ENCODE peak calls at places on chromosomes 13 and 19, in six cellular contexts. X is body of pancreas, S is neural crest cell, C is GM12864, I is lower leg skin, R is omental fat pad. M is an unnamed sample.

GRCh38 chr19:32876236-32876918 is 6.8 kb upstream of the SLC7A9 start:
- DNase-seq in X (no peak), S (no peak), R (no peak), I (peak; percentile 69), C (no peak), M (no peak)

GRCh38 chr19:36577271-36577996 is 4.3 kb upstream of the ZNF529 start:
- DNase-seq in X (no peak), S (no peak), R (no peak), C (no peak), I (no peak), M (no peak)

GRCh38 chr13:110475117-110475516 is 86.4 kb downstream of the RAB20 start:
- DNase-seq in I (no peak), S (no peak), R (no peak), X (no peak), C (no peak), M (no peak)

GRCh38 chr13:76385606-76386005 is 500.6 kb downstream of the KCTD12 start:
- DNase-seq in I (no peak), S (no peak), X (no peak), C (no peak), R (no peak), M (no peak)

GRCh38 chr19:768424-768823 is 17.5 kb downstream of the MISP start:
- DNase-seq in X (no peak), C (no peak), S (no peak), R (no peak), I (no peak), M (no peak)

GRCh38 chr13:39481493-39481892 is 121.5 kb downstream of the LHFPL6 start:
- DNase-seq in X (no peak), C (no peak), I (no peak), R (no peak), S (no peak), M (no peak)

GRCh38 chr19:41206926-41207750 is 11.9 kb upstream of the AXL start:
- DNase-seq in I (peak; percentile 97), X (peak; percentile 22), R (no peak), C (no peak), S (no peak), M (no peak)

GRCh38 chr19:41192574-41193419 is at the start of gene CYP2S1:
- DNase-seq in R (no peak), S (no peak), I (no peak), C (no peak), X (no peak), M (peak; percentile 27)

GRCh38 chr19:2640563-2641331 is 61.7 kb downstream of the GNG7 start:
- DNase-seq in R (no peak), X (no peak), I (no peak), C (no peak), S (no peak), M (no peak)

GRCh38 chr19:46609511-46610412 is 8.6 kb downstream of the CALM3 start:
- DNase-seq in S (no peak), I (peak; percentile 74), C (no peak), R (no peak), X (peak; percentile 9), M (no peak)

GRCh38 chr13:35699181-35699580 is 222.7 kb upstream of the MAB21L1 start:
- DNase-seq in S (no peak), R (no peak), I (no peak), X (no peak), C (no peak), M (no peak)

GRCh38 chr13:75352641-75353327 is 129.2 kb downstream of the TBC1D4 start:
- DNase-seq in R (no peak), I (no peak), S (no peak), C (no peak), X (no peak), M (no peak)

GRCh38 chr13:79780240-79780639 is 299.3 kb downstream of the NDFIP2 start:
- DNase-seq in S (no peak), C (no peak), R (no peak), I (no peak), X (no peak), M (no peak)

GRCh38 chr13:29849731-29850212 is 645 bp downstream of the UBL3 start:
- DNase-seq in R (peak; percentile 60), S (peak; percentile 20), I (peak; percentile 93), X (peak; percentile 74), C (no peak), M (peak; percentile 55)

GRCh38 chr13:112256716-112257497 is 119.2 kb upstream of the SPACA7 start:
- DNase-seq in R (no peak), X (no peak), C (no peak), I (peak; percentile 39), S (no peak), M (no peak)

GRCh38 chr19:17841371-17841809 is 6.4 kb downstream of the JAK3 start:
- DNase-seq in S (no peak), X (no peak), R (no peak), C (no peak), I (no peak), M (no peak)

GRCh38 chr13:102597029-102598015 is 536 bp downstream of the TPP2 start:
- DNase-seq in R (no peak), I (peak; percentile 88), C (no peak), X (no peak), S (peak; percentile 17), M (no peak)

GRCh38 chr19:10895363-10895762 is 24.0 kb downstream of the CARM1 start:
- DNase-seq in X (no peak), C (no peak), S (no peak), R (no peak), I (no peak), M (no peak)

GRCh38 chr19:10894911-10895213 is 23.5 kb downstream of the CARM1 start:
- DNase-seq in S (no peak), I (no peak), R (no peak), X (no peak), C (no peak), M (no peak)

GRCh38 chr19:10898633-10899032 is 27.3 kb downstream of the CARM1 start:
- DNase-seq in X (no peak), C (no peak), S (no peak), R (no peak), I (no peak), M (no peak)

GRCh38 chr19:10896851-10897526 is 25.6 kb downstream of the CARM1 start:
- DNase-seq in X (no peak), C (no peak), S (no peak), R (no peak), I (no peak), M (no peak)

DNA sequence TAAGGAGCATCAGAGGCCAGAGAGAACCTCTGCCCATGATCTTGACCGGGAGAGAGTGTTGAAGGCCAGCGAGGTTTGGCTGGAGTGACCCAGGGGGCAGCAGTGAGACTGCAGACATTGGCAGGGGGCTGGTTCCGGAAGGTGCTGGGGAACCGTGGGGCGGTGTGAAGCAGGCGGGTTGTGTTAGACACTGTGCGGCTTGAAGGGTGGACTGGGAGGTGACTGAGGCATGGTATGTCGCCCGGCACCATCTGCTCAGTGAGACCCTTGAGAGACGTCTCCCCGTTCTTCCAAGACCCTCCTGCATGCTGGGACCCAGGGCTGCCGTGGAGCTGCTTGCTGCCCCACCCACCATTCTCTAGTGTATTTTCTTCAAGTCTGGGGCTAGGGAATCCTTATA is 24.6 kb downstream of the CARM1 start:
- DNase-seq in C (no peak), S (no peak), R (no peak), X (no peak), I (no peak), M (no peak)
- TF ChIP-seq CTCF in C (no peak), S (no peak), R (no peak), X (no peak), I (no peak), M (no peak)

GRCh38 chr19:12484011-12484370 is 625 bp downstream of the ZNF709 start:
- DNase-seq in S (no peak), X (no peak), C (no peak), R (no peak), I (no peak), M (no peak)

GRCh38 chr19:12481781-12482504 is 2.7 kb downstream of the ZNF709 start:
- DNase-seq in R (no peak), X (no peak), I (no peak), C (no peak), S (no peak), M (no peak)

GRCh38 chr19:12482505-12482886 is 2.1 kb downstream of the ZNF709 start:
- DNase-seq in I (no peak), S (no peak), X (no peak), C (no peak), R (no peak), M (no peak)

DNA sequence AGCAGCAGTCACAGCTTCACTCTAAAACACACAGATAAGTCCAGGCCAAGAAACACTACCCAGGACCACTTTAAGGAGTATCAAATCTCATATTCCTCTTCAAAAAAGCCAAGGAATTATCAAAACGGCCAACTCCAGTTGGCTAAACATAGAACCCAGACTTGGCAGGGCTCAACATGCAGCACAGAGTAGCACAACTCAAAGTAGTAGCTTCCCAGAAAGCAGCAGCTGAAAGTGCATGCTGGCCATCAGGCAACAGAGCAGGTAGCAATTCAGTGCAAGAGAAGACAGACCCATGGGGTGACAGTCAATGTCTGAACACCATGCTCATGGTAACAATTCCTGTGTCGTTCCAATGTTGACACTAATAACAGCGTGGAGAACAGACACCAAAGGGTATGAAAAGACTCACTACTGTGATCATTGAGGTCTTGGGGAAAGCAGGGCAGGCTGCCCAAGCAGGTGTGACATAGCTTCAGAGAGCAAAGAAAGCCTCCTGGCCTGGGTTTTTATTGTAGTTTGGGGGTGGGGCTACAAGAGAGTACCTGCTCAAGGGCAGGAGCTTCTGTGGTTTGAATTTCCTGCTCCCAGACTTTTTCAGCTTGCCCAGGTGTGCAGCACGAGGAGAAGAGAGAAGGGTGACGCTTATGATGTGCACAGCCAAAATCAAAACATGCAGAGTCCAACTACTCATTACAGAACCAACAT is 6.2 kb downstream of the ZNF709 start:
- DNase-seq in S (no peak), I (peak; percentile 54), R (no peak), X (no peak), C (no peak), M (no peak)
- TF ChIP-seq CTCF in S (no peak), I (no peak), R (no peak), X (no peak), C (no peak), M (no peak)

DNA sequence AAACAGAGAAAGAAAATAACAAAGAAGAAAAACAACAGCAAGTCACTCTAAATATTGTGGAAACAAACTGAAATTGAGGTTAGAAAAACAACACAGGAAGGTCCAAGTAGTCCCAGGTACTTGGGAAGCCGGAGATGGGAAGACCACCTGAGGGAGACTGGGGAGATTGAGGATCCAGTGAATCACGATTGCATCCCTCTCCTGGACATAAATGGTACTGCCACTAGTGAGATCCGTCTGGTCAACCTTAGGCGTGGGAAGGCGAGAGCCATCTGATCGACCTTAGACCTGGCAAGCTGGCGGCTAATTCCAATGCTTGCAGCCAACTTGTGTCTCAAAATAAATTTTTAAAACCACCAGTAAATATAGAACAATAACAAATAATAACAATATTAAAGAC is 81.9 kb downstream of the ZNF726 start:
- DNase-seq in C (no peak), I (no peak), S (no peak), R (no peak), X (no peak), M (no peak)
- TF ChIP-seq CTCF in C (peak; percentile 40), I (no peak), S (peak; percentile 50), R (no peak), X (no peak), M (peak; percentile 40)

GRCh38 chr13:37138169-37138568 is 32.7 kb upstream of the CSNK1A1L start:
- DNase-seq in S (no peak), X (no peak), I (no peak), C (no peak), R (no peak), M (no peak)
- TF ChIP-seq CTCF in S (peak; percentile 22), X (no peak), I (no peak), C (no peak), R (no peak), M (no peak)

GRCh38 chr19:20247016-20247683 is 80.1 kb downstream of the ZNF486 start:
- DNase-seq in S (peak; percentile 14), X (peak; percentile 67), C (no peak), I (no peak), R (no peak), M (no peak)
- TF ChIP-seq CTCF in S (peak; percentile 70), X (peak; percentile 64), C (no peak), I (no peak), R (no peak), M (peak; percentile 34)

GRCh38 chr19:18919086-18919894 is at the start of the genes COPE and DDX49:
- DNase-seq in S (peak; percentile 93), C (peak; percentile 100), R (peak; percentile 96), X (peak; percentile 97), I (peak; percentile 99), M (peak; percentile 90)
- TF ChIP-seq CTCF in S (no peak), C (no peak), R (no peak), X (no peak), I (no peak), M (no peak)

M was measured in mesothelial cell of epicardium.